ENCODE peak calls at places on chromosomes 6 and 20, in six cellular contexts. K, X, F, I, U and M are unnamed samples.

GRCh38 chr6:30169658-30170614 is 6.6 kb downstream of the TRIM15 start:
- DNase-seq in K (peak; percentile 27), X (no peak), F (peak; percentile 68), I (peak; percentile 41), U (peak; percentile 33), M (peak; percentile 63)

GRCh38 chr6:134170844-134171243 is 118.4 kb upstream of the SLC2A12 start:
- DNase-seq in K (no peak), X (no peak), F (no peak), I (peak; percentile 44), U (no peak), M (peak; percentile 20)

GRCh38 chr6:166036321-166037105 is 131.1 kb downstream of the TBXT start:
- DNase-seq in K (no peak), X (no peak), F (no peak), I (no peak), U (no peak), M (peak; percentile 21)

GRCh38 chr6:132058975-132059374 is 107.8 kb upstream of the CCN2 start:
- DNase-seq in K (no peak), X (no peak), F (no peak), I (no peak), U (no peak), M (peak; percentile 58)

GRCh38 chr20:19628570-19629134 is 129.4 kb upstream of the RIN2 start:
- DNase-seq in K (peak; percentile 32), X (peak; percentile 92), F (peak; percentile 84), I (peak; percentile 64), U (peak; percentile 44), M (peak; percentile 67)

GRCh38 chr20:57372157-57372556 is 19.0 kb upstream of the RBM38 start:
- DNase-seq in K (no peak), X (no peak), F (no peak), I (no peak), U (no peak), M (no peak)

GRCh38 chr6:157715766-157716171 is 107.3 kb upstream of the SNX9 start:
- DNase-seq in K (peak; percentile 70), X (no peak), F (no peak), I (peak; percentile 46), U (no peak), M (peak; percentile 68)

GRCh38 chr6:112683106-112683505 is 336.0 kb downstream of the RFPL4B start:
- DNase-seq in K (no peak), X (no peak), F (no peak), I (peak; percentile 46), U (no peak), M (no peak)

GRCh38 chr20:63118303-63118670 is 97.6 kb downstream of the YTHDF1 start:
- DNase-seq in K (no peak), X (no peak), F (no peak), I (no peak), U (no peak), M (no peak)

GRCh38 chr6:51818520-51819022 is 268.8 kb downstream of the PKHD1 start:
- DNase-seq in K (no peak), X (no peak), F (no peak), I (no peak), U (no peak), M (no peak)

GRCh38 chr20:4435210-4435609 is 286.5 kb upstream of the PRND start:
- DNase-seq in K (peak; percentile 4), X (no peak), F (no peak), I (no peak), U (no peak), M (peak; percentile 26)

GRCh38 chr6:34414999-34415858 is 10.6 kb downstream of the RPS10 start:
- DNase-seq in K (peak; percentile 62), X (no peak), F (peak; percentile 99), I (peak; percentile 50), U (no peak), M (peak; percentile 71)

GRCh38 chr6:77341058-77341986 is 122.0 kb downstream of the HTR1B start:
- DNase-seq in K (no peak), X (no peak), F (no peak), I (no peak), U (no peak), M (no peak)

GRCh38 chr6:108163267-108163643 is 2.6 kb upstream of the NR2E1 start:
- DNase-seq in K (no peak), X (peak; percentile 67), F (no peak), I (peak; percentile 77), U (no peak), M (no peak)

GRCh38 chr6:168583821-168584220 is 142.8 kb downstream of the SMOC2 start:
- DNase-seq in K (no peak), X (no peak), F (no peak), I (no peak), U (no peak), M (no peak)

GRCh38 chr6:7902221-7902620 is 8.4 kb downstream of the TXNDC5 start:
- DNase-seq in K (no peak), X (no peak), F (no peak), I (no peak), U (no peak), M (no peak)

GRCh38 chr6:7903673-7904072 is 6.9 kb downstream of the TXNDC5 start:
- DNase-seq in K (no peak), X (no peak), F (no peak), I (no peak), U (no peak), M (no peak)

GRCh38 chr6:7901780-7902179 is 8.8 kb downstream of the TXNDC5 start:
- DNase-seq in K (no peak), X (no peak), F (no peak), I (no peak), U (no peak), M (no peak)

GRCh38 chr6:7901056-7901455 is 9.5 kb downstream of the TXNDC5 start:
- DNase-seq in K (no peak), X (no peak), F (no peak), I (no peak), U (no peak), M (no peak)

DNA sequence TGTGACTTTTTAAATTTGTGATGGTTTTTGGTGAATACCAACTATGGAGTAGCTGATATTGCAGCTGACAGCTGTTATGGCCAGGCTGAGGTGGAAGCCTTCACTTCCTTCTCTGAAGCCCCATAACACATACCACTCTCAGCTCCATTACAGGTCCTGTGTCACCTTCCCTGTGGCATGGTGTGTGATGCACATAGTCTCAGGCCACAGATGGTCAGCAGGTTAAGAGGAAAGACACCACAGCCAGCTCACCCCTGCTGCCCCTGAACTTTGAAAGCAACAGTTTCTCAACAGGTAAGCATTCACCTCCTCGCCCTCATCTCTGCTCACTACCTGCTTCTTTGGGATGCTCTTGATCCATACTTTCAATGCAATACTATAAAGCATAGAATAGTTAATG is 7.7 kb downstream of the TXNDC5 start:
- DNase-seq in K (no peak), X (no peak), F (no peak), I (no peak), U (no peak), M (no peak)
- H3K9ac ChIP-seq in K (no peak overlapping the region), X (no peak overlapping the region), F (no peak overlapping the region), I (no peak overlapping the region), U (no peak overlapping the region), M (no peak overlapping the region)

GRCh38 chr6:26055670-26056582 is 31.3 kb upstream of the HFE start:
- DNase-seq in K (peak; percentile 64), X (peak; percentile 96), F (peak; percentile 92), I (peak; percentile 88), U (no peak), M (peak; percentile 94)

GRCh38 chr6:26056583-26057350 is 30.5 kb upstream of the HFE start:
- DNase-seq in K (no peak), X (peak; percentile 68), F (peak; percentile 56), I (peak; percentile 27), U (no peak), M (peak; percentile 43)

GRCh38 chr6:26054937-26055669 is 32.1 kb upstream of the HFE start:
- DNase-seq in K (peak; percentile 95), X (peak; percentile 91), F (peak; percentile 97), I (peak; percentile 92), U (no peak), M (peak; percentile 96)

GRCh38 chr6:26059901-26060300 is 27.3 kb upstream of the HFE start:
- DNase-seq in K (no peak), X (no peak), F (no peak), I (no peak), U (no peak), M (no peak)

DNA sequence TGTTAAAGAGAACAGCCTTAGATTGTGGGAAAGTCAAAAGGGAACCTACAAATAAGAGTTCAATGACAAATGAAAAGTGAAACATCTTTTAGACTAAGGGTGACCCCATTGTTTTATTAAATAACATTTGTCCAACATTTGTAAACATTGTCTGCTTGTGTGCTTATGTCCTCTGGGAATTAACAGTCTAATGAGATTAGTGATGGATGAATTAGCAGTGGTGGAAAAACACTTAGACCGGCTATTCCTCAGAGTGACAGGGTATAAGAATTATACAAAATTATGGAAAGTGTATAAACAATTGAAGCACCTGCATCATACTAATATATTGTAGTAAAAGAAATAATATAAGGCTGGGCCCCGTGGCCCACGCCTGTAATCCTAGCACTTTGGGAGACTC is 29.3 kb upstream of the HFE start:
- DNase-seq in K (no peak), X (no peak), F (no peak), I (no peak), U (no peak), M (no peak)
- H3K9ac ChIP-seq in K (no peak overlapping the region), X (no peak overlapping the region), F (no peak overlapping the region), I (no peak overlapping the region), U (no peak overlapping the region), M (no peak overlapping the region)

DNA sequence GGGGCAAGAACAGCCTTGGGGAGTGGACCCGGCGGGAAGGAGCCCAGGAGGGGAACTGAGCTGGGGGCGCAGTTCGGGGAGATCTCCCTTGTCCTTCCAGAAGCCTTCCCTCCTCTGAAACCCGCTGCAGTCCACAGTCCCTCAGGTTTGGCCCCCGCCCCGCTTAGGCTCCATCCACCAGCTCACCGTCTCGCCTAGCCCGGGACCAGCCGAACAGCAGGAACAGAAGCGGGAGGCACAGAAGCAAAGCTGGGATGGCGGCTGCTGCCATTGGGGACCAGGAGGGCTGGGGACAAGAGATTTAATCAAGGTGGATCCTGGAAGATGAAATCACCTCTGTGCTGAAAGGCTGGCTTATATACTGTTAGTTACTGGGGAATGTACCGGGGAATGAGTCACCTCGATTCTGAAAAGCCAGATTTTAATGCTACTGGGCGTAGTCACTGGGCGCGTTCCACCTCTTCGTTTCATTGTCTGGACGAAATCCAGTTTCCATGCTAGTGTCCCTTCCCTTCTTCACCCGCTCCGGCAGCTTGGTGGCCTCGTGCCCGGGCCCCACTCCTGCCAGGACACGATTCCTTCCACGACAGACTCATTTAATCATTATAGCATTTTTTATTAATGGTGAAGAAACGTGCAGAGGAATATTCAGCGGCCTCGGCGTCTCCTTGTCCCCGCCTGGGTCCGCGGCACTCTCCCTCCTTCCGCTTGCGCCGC is at the start of gene RAET1L:
- DNase-seq in K (peak; percentile 59), X (peak; percentile 52), F (no peak), I (peak; percentile 88), U (no peak), M (peak; percentile 70)
- H3K9ac ChIP-seq in K (peak within 1 kb of the TSS; percentile 11), X (no peak within 1 kb of the TSS), F (no peak within 1 kb of the TSS), I (peak within 1 kb of the TSS; percentile 29), U (no peak within 1 kb of the TSS), M (no peak within 1 kb of the TSS)

GRCh38 chr6:148309301-148309700 is 33.3 kb upstream of the SASH1 start:
- DNase-seq in K (no peak), X (no peak), F (no peak), I (no peak), U (no peak), M (no peak)

GRCh38 chr6:148306287-148306686 is 36.4 kb upstream of the SASH1 start:
- DNase-seq in K (no peak), X (no peak), F (no peak), I (no peak), U (no peak), M (no peak)

GRCh38 chr6:148303616-148304015 is 39.0 kb upstream of the SASH1 start:
- DNase-seq in K (no peak), X (no peak), F (no peak), I (no peak), U (no peak), M (no peak)

GRCh38 chr6:148307400-148307799 is 35.2 kb upstream of the SASH1 start:
- DNase-seq in K (no peak), X (no peak), F (no peak), I (peak; percentile 40), U (no peak), M (peak; percentile 15)

GRCh38 chr6:148304976-148305375 is 37.7 kb upstream of the SASH1 start:
- DNase-seq in K (peak; percentile 87), X (no peak), F (no peak), I (no peak), U (no peak), M (peak; percentile 44)
- H3K9ac ChIP-seq in K (no peak overlapping the region), X (no peak overlapping the region), F (no peak overlapping the region), I (no peak overlapping the region), U (no peak overlapping the region), M (no peak overlapping the region)